ENCODE peak calls at places on chromosomes 11 and 22, in five cellular contexts. One of them, this sample, is unnamed.

GRCh38 chr22:24247564-24248344 is 2.9 kb upstream of the GGT5 start:
- DNase-seq in GM23248: peak
- DNase-seq in cardiac muscle cell: peak
- DNase-seq in dorsolateral prefrontal cortex: peak
- DNase-seq in aorta: peak
- DNase-seq in this sample: peak

GRCh38 chr11:798093-798713 is at the start of gene SLC25A22:
- DNase-seq in GM23248: peak
- DNase-seq in dorsolateral prefrontal cortex: peak
- DNase-seq in cardiac muscle cell: peak
- DNase-seq in aorta: peak
- DNase-seq in this sample: peak

GRCh38 chr11:79570104-79570503 is 129.3 kb upstream of the TENM4 start:
- DNase-seq in cardiac muscle cell: no peak
- DNase-seq in dorsolateral prefrontal cortex: no peak
- DNase-seq in GM23248: no peak
- DNase-seq in aorta: no peak
- DNase-seq in this sample: no peak

GRCh38 chr22:23233746-23234408 is 53.6 kb downstream of the BCR start:
- DNase-seq in GM23248: peak
- DNase-seq in dorsolateral prefrontal cortex: no peak
- DNase-seq in cardiac muscle cell: no peak
- DNase-seq in aorta: peak
- DNase-seq in this sample: no peak

GRCh38 chr11:116072776-116073175 is 568.6 kb upstream of the CADM1 start:
- DNase-seq in dorsolateral prefrontal cortex: no peak
- DNase-seq in cardiac muscle cell: no peak
- DNase-seq in GM23248: no peak
- DNase-seq in aorta: no peak
- DNase-seq in this sample: no peak

GRCh38 chr11:66259225-66259624 is 9.2 kb upstream of the RAB1B start:
- DNase-seq in GM23248: no peak
- DNase-seq in aorta: no peak
- DNase-seq in dorsolateral prefrontal cortex: no peak
- DNase-seq in cardiac muscle cell: no peak
- DNase-seq in this sample: no peak

GRCh38 chr11:77064648-77065217 is 2.0 kb upstream of the CAPN5 start:
- DNase-seq in cardiac muscle cell: no peak
- DNase-seq in dorsolateral prefrontal cortex: no peak
- DNase-seq in GM23248: no peak
- DNase-seq in aorta: no peak
- DNase-seq in this sample: no peak

GRCh38 chr22:37435970-37436603 is 8.8 kb upstream of the ELFN2 start:
- DNase-seq in aorta: no peak
- DNase-seq in GM23248: no peak
- DNase-seq in cardiac muscle cell: no peak
- DNase-seq in dorsolateral prefrontal cortex: no peak
- DNase-seq in this sample: no peak

GRCh38 chr11:60838132-60838531 is 3.8 kb upstream of the CCDC86 start:
- DNase-seq in GM23248: peak
- DNase-seq in aorta: no peak
- DNase-seq in cardiac muscle cell: peak
- DNase-seq in dorsolateral prefrontal cortex: no peak
- DNase-seq in this sample: no peak

GRCh38 chr11:119741369-119742262 is 12.6 kb upstream of the NECTIN1 start:
- DNase-seq in aorta: peak
- DNase-seq in dorsolateral prefrontal cortex: peak
- DNase-seq in GM23248: peak
- DNase-seq in cardiac muscle cell: peak
- DNase-seq in this sample: peak

GRCh38 chr11:86459682-86460460 is 85.2 kb downstream of the CCDC81 start:
- DNase-seq in dorsolateral prefrontal cortex: peak
- DNase-seq in cardiac muscle cell: no peak
- DNase-seq in aorta: peak
- DNase-seq in GM23248: peak
- DNase-seq in this sample: no peak

GRCh38 chr11:19076744-19077589 is 16.4 kb upstream of the MRGPRX2 start:
- DNase-seq in dorsolateral prefrontal cortex: no peak
- DNase-seq in aorta: peak
- DNase-seq in cardiac muscle cell: peak
- DNase-seq in GM23248: peak
- DNase-seq in this sample: peak

GRCh38 chr11:59999732-60000131 is 17.2 kb upstream of the OOSP4B start:
- DNase-seq in dorsolateral prefrontal cortex: no peak
- DNase-seq in aorta: no peak
- DNase-seq in GM23248: no peak
- DNase-seq in cardiac muscle cell: no peak
- DNase-seq in this sample: no peak

GRCh38 chr11:68903631-68904457 is at the start of the genes IGHMBP2 and MRPL21:
- DNase-seq in dorsolateral prefrontal cortex: peak
- DNase-seq in cardiac muscle cell: peak
- DNase-seq in GM23248: peak
- DNase-seq in aorta: peak
- DNase-seq in this sample: peak

GRCh38 chr11:65428578-65429068 is 6.0 kb downstream of the NEAT1 start:
- DNase-seq in dorsolateral prefrontal cortex: peak
- DNase-seq in aorta: no peak
- DNase-seq in cardiac muscle cell: no peak
- DNase-seq in GM23248: no peak
- DNase-seq in this sample: peak

GRCh38 chr22:24060375-24060788 is 49.3 kb downstream of the CABIN1 start:
- DNase-seq in dorsolateral prefrontal cortex: no peak
- DNase-seq in cardiac muscle cell: no peak
- DNase-seq in GM23248: peak
- DNase-seq in aorta: no peak
- DNase-seq in this sample: no peak

GRCh38 chr11:30960387-30960992 is 374.3 kb upstream of the MPPED2 start:
- DNase-seq in aorta: no peak
- DNase-seq in GM23248: peak
- DNase-seq in cardiac muscle cell: peak
- DNase-seq in dorsolateral prefrontal cortex: no peak
- DNase-seq in this sample: no peak

GRCh38 chr11:119470316-119471266 is 47.6 kb upstream of the THY1 start:
- DNase-seq in GM23248: peak
- DNase-seq in cardiac muscle cell: no peak
- DNase-seq in aorta: no peak
- DNase-seq in dorsolateral prefrontal cortex: no peak
- DNase-seq in this sample: no peak

GRCh38 chr22:50298937-50299656 is 8.3 kb downstream of the PLXNB2 start:
- DNase-seq in aorta: no peak
- DNase-seq in cardiac muscle cell: no peak
- DNase-seq in dorsolateral prefrontal cortex: no peak
- DNase-seq in GM23248: peak
- DNase-seq in this sample: no peak

GRCh38 chr11:85941380-85941973 is 86.3 kb downstream of the CCDC83 start:
- DNase-seq in dorsolateral prefrontal cortex: peak
- DNase-seq in GM23248: peak
- DNase-seq in cardiac muscle cell: peak
- DNase-seq in aorta: no peak
- DNase-seq in this sample: no peak

GRCh38 chr11:126483796-126484195 is 128.3 kb downstream of the ST3GAL4 start:
- DNase-seq in cardiac muscle cell: no peak
- DNase-seq in dorsolateral prefrontal cortex: peak
- DNase-seq in aorta: no peak
- DNase-seq in GM23248: no peak
- DNase-seq in this sample: peak

GRCh38 chr22:28907311-28908008 is 24.1 kb downstream of the ZNRF3 start:
- DNase-seq in GM23248: no peak
- DNase-seq in cardiac muscle cell: no peak
- DNase-seq in aorta: peak
- DNase-seq in dorsolateral prefrontal cortex: no peak
- DNase-seq in this sample: no peak

GRCh38 chr11:43942651-43943356 is 367 bp downstream of the C11orf96 start:
- DNase-seq in cardiac muscle cell: peak
- DNase-seq in GM23248: peak
- DNase-seq in dorsolateral prefrontal cortex: no peak
- DNase-seq in aorta: peak
- DNase-seq in this sample: no peak

GRCh38 chr11:70742553-70743291 is 344.4 kb downstream of the CTTN start:
- DNase-seq in aorta: peak
- DNase-seq in cardiac muscle cell: peak
- DNase-seq in dorsolateral prefrontal cortex: peak
- DNase-seq in GM23248: no peak
- DNase-seq in this sample: no peak

GRCh38 chr11:61325649-61326414 is 7.1 kb downstream of the DDB1 start:
- DNase-seq in GM23248: no peak
- DNase-seq in aorta: peak
- DNase-seq in dorsolateral prefrontal cortex: no peak
- DNase-seq in cardiac muscle cell: no peak
- DNase-seq in this sample: no peak

GRCh38 chr11:12675951-12676711 is 1.9 kb downstream of the TEAD1 start:
- DNase-seq in GM23248: peak
- DNase-seq in aorta: no peak
- DNase-seq in dorsolateral prefrontal cortex: no peak
- DNase-seq in cardiac muscle cell: peak
- DNase-seq in this sample: no peak

GRCh38 chr22:30062934-30063333 is 17.3 kb upstream of the HORMAD2 start:
- DNase-seq in dorsolateral prefrontal cortex: no peak
- DNase-seq in cardiac muscle cell: no peak
- DNase-seq in GM23248: no peak
- DNase-seq in aorta: no peak
- DNase-seq in this sample: no peak

GRCh38 chr11:101881586-101881985 is 33.2 kb upstream of the CEP126 start:
- DNase-seq in aorta: no peak
- DNase-seq in dorsolateral prefrontal cortex: no peak
- DNase-seq in GM23248: peak
- DNase-seq in cardiac muscle cell: no peak
- DNase-seq in this sample: no peak

GRCh38 chr22:49717322-49717919 is 110.3 kb downstream of the BRD1 start:
- DNase-seq in cardiac muscle cell: no peak
- DNase-seq in GM23248: no peak
- DNase-seq in dorsolateral prefrontal cortex: no peak
- DNase-seq in aorta: no peak
- DNase-seq in this sample: no peak

DNA sequence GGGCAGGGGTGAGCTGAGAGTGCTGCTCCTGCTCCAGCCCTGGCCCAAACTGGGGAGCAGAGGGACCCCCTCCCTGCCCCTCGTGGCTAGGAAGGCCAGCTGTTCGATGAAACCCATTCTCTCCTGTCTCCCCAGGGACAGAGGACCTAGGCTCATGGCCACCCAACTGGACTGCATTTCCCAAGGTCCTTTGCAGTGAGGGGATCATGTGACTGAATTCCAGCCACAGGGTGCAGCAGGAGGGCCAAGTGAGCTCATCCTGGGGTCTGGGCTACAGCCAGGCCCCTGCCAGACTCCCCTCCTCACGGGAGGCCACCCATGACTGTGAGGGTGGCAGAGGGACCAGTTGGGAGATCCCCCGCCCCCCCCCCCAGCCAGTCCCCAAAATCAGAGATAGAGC is 777.6 kb downstream of the TBC1D22A start:
- DNase-seq in dorsolateral prefrontal cortex: no peak
- DNase-seq in aorta: no peak
- DNase-seq in cardiac muscle cell: no peak
- DNase-seq in GM23248: no peak
- DNase-seq in this sample: no peak
- H3K4me3 ChIP-seq in dorsolateral prefrontal cortex: no peak
- H3K4me3 ChIP-seq in aorta: no peak
- H3K4me3 ChIP-seq in cardiac muscle cell: no peak
- H3K4me3 ChIP-seq in GM23248: no peak
- H3K4me3 ChIP-seq in this sample: no peak

GRCh38 chr11:37502202-37502601 is 904.2 kb upstream of the RAG2 start:
- DNase-seq in cardiac muscle cell: no peak
- DNase-seq in dorsolateral prefrontal cortex: no peak
- DNase-seq in GM23248: no peak
- DNase-seq in aorta: no peak
- DNase-seq in this sample: no peak
- H3K4me3 ChIP-seq in cardiac muscle cell: no peak
- H3K4me3 ChIP-seq in dorsolateral prefrontal cortex: no peak
- H3K4me3 ChIP-seq in GM23248: no peak
- H3K4me3 ChIP-seq in aorta: no peak
- H3K4me3 ChIP-seq in this sample: no peak

GRCh38 chr11:9613830-9614762 is 40.6 kb downstream of the WEE1 start:
- DNase-seq in GM23248: peak
- DNase-seq in aorta: peak
- DNase-seq in dorsolateral prefrontal cortex: peak
- DNase-seq in cardiac muscle cell: peak
- DNase-seq in this sample: peak

GRCh38 chr11:9616858-9617257 is 43.4 kb downstream of the WEE1 start:
- DNase-seq in cardiac muscle cell: no peak
- DNase-seq in GM23248: peak
- DNase-seq in dorsolateral prefrontal cortex: no peak
- DNase-seq in aorta: no peak
- DNase-seq in this sample: no peak

GRCh38 chr11:9613118-9613829 is 39.8 kb downstream of the WEE1 start:
- DNase-seq in dorsolateral prefrontal cortex: peak
- DNase-seq in GM23248: peak
- DNase-seq in aorta: peak
- DNase-seq in cardiac muscle cell: peak
- DNase-seq in this sample: peak

GRCh38 chr11:9616042-9616640 is 42.7 kb downstream of the WEE1 start:
- DNase-seq in GM23248: peak
- DNase-seq in cardiac muscle cell: no peak
- DNase-seq in dorsolateral prefrontal cortex: no peak
- DNase-seq in aorta: no peak
- DNase-seq in this sample: no peak

GRCh38 chr11:9615031-9615451 is 41.6 kb downstream of the WEE1 start:
- DNase-seq in GM23248: peak
- DNase-seq in aorta: no peak
- DNase-seq in cardiac muscle cell: no peak
- DNase-seq in dorsolateral prefrontal cortex: no peak
- DNase-seq in this sample: no peak
- H3K4me3 ChIP-seq in GM23248: peak
- H3K4me3 ChIP-seq in aorta: no peak
- H3K4me3 ChIP-seq in cardiac muscle cell: no peak
- H3K4me3 ChIP-seq in dorsolateral prefrontal cortex: no peak
- H3K4me3 ChIP-seq in this sample: no peak

GRCh38 chr11:123188508-123189165 is 6.4 kb downstream of the CLMP start:
- DNase-seq in cardiac muscle cell: no peak
- DNase-seq in dorsolateral prefrontal cortex: no peak
- DNase-seq in aorta: no peak
- DNase-seq in GM23248: peak
- DNase-seq in this sample: no peak

GRCh38 chr11:123190504-123190903 is 4.5 kb downstream of the CLMP start:
- DNase-seq in dorsolateral prefrontal cortex: no peak
- DNase-seq in GM23248: peak
- DNase-seq in aorta: no peak
- DNase-seq in cardiac muscle cell: no peak
- DNase-seq in this sample: no peak

GRCh38 chr11:123193742-123194141 is 1.3 kb downstream of the CLMP start:
- DNase-seq in cardiac muscle cell: no peak
- DNase-seq in dorsolateral prefrontal cortex: no peak
- DNase-seq in aorta: no peak
- DNase-seq in GM23248: peak
- DNase-seq in this sample: no peak

GRCh38 chr11:123194308-123195181 is 503 bp downstream of the CLMP start:
- DNase-seq in GM23248: peak
- DNase-seq in cardiac muscle cell: peak
- DNase-seq in dorsolateral prefrontal cortex: no peak
- DNase-seq in aorta: peak
- DNase-seq in this sample: no peak

DNA sequence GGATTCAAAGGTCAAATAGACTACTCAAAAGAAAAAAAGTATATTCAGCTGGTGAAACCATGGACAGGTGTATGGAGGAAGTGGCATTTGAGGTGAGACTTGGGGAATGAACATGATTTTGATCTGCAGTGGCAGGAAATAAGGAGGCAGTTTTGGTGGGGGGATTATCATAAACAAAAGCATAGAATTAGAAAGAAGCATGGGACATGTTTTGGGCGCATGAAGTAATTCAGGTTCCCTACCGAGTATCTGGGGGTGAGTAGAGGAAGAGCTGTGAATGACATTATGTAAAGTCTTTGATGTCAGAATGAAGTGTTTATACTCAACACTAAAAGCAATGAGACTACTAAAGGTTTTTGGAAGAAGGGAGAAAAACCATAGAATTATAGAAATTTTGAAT is 3.1 kb downstream of the CLMP start:
- DNase-seq in cardiac muscle cell: no peak
- DNase-seq in GM23248: peak
- DNase-seq in aorta: no peak
- DNase-seq in dorsolateral prefrontal cortex: no peak
- DNase-seq in this sample: no peak
- H3K4me3 ChIP-seq in cardiac muscle cell: no peak
- H3K4me3 ChIP-seq in GM23248: peak
- H3K4me3 ChIP-seq in aorta: peak
- H3K4me3 ChIP-seq in dorsolateral prefrontal cortex: no peak
- H3K4me3 ChIP-seq in this sample: no peak

This sample was measured in spleen.